ENCODE peak calls at places on chromosomes 12 and 14, in seven cellular contexts. One of them, this sample, is unnamed.

GRCh38 chr14:54762296-54762695 is 140.3 kb downstream of the GCH1 start:
- DNase-seq in HT-29: no peak
- DNase-seq in EL: no peak
- DNase-seq in heart left ventricle: no peak
- DNase-seq in activated CD4-positive, alpha-beta T cell treated with anti-CD3 and anti-CD28 coated beads for 4 hours: no peak
- DNase-seq in fibroblast of lung: peak; percentile 9
- DNase-seq in T follicular helper cell: no peak
- DNase-seq in this sample: no peak

GRCh38 chr12:57474430-57474829 is 5.2 kb downstream of the ARHGAP9 start:
- DNase-seq in fibroblast of lung: no peak
- DNase-seq in heart left ventricle: no peak
- DNase-seq in activated CD4-positive, alpha-beta T cell treated with anti-CD3 and anti-CD28 coated beads for 4 hours: no peak
- DNase-seq in HT-29: peak; percentile 83
- DNase-seq in EL: no peak
- DNase-seq in T follicular helper cell: no peak
- DNase-seq in this sample: no peak

GRCh38 chr12:92055877-92056276 is 89.8 kb downstream of the BTG1 start:
- DNase-seq in fibroblast of lung: no peak
- DNase-seq in heart left ventricle: no peak
- DNase-seq in EL: no peak
- DNase-seq in activated CD4-positive, alpha-beta T cell treated with anti-CD3 and anti-CD28 coated beads for 4 hours: peak; percentile 67
- DNase-seq in HT-29: peak; percentile 76
- DNase-seq in T follicular helper cell: peak; percentile 49
- DNase-seq in this sample: no peak

GRCh38 chr12:69431604-69432222 is 38.5 kb upstream of the FRS2 start:
- DNase-seq in fibroblast of lung: no peak
- DNase-seq in HT-29: no peak
- DNase-seq in T follicular helper cell: no peak
- DNase-seq in EL: no peak
- DNase-seq in heart left ventricle: no peak
- DNase-seq in activated CD4-positive, alpha-beta T cell treated with anti-CD3 and anti-CD28 coated beads for 4 hours: no peak
- DNase-seq in this sample: no peak

GRCh38 chr12:89129471-89129870 is 222.8 kb downstream of the DUSP6 start:
- DNase-seq in T follicular helper cell: no peak
- DNase-seq in heart left ventricle: no peak
- DNase-seq in activated CD4-positive, alpha-beta T cell treated with anti-CD3 and anti-CD28 coated beads for 4 hours: no peak
- DNase-seq in EL: no peak
- DNase-seq in HT-29: no peak
- DNase-seq in fibroblast of lung: no peak
- DNase-seq in this sample: no peak

GRCh38 chr12:24901975-24902461 is 46.9 kb downstream of the BCAT1 start:
- DNase-seq in T follicular helper cell: no peak
- DNase-seq in heart left ventricle: no peak
- DNase-seq in HT-29: no peak
- DNase-seq in fibroblast of lung: no peak
- DNase-seq in EL: no peak
- DNase-seq in activated CD4-positive, alpha-beta T cell treated with anti-CD3 and anti-CD28 coated beads for 4 hours: no peak
- DNase-seq in this sample: no peak

GRCh38 chr12:124828264-124829007 is 35.2 kb downstream of the SCARB1 start:
- DNase-seq in EL: peak; percentile 80
- DNase-seq in HT-29: peak; percentile 71
- DNase-seq in activated CD4-positive, alpha-beta T cell treated with anti-CD3 and anti-CD28 coated beads for 4 hours: no peak
- DNase-seq in heart left ventricle: no peak
- DNase-seq in fibroblast of lung: no peak
- DNase-seq in T follicular helper cell: no peak
- DNase-seq in this sample: peak; percentile 51

GRCh38 chr14:73243341-73243740 is 6.0 kb downstream of the PAPLN start:
- DNase-seq in EL: no peak
- DNase-seq in activated CD4-positive, alpha-beta T cell treated with anti-CD3 and anti-CD28 coated beads for 4 hours: no peak
- DNase-seq in fibroblast of lung: no peak
- DNase-seq in HT-29: no peak
- DNase-seq in T follicular helper cell: no peak
- DNase-seq in heart left ventricle: no peak
- DNase-seq in this sample: no peak

GRCh38 chr14:92937229-92937937 is 14.4 kb downstream of the CHGA start:
- DNase-seq in HT-29: no peak
- DNase-seq in heart left ventricle: no peak
- DNase-seq in fibroblast of lung: no peak
- DNase-seq in EL: no peak
- DNase-seq in activated CD4-positive, alpha-beta T cell treated with anti-CD3 and anti-CD28 coated beads for 4 hours: no peak
- DNase-seq in T follicular helper cell: no peak
- DNase-seq in this sample: no peak

GRCh38 chr14:92948647-92949046 is 25.7 kb downstream of the CHGA start:
- DNase-seq in HT-29: no peak
- DNase-seq in T follicular helper cell: no peak
- DNase-seq in activated CD4-positive, alpha-beta T cell treated with anti-CD3 and anti-CD28 coated beads for 4 hours: no peak
- DNase-seq in EL: no peak
- DNase-seq in fibroblast of lung: no peak
- DNase-seq in heart left ventricle: peak; percentile 40
- DNase-seq in this sample: no peak

GRCh38 chr14:100654814-100655795 is 67.9 kb upstream of the BEGAIN start:
- DNase-seq in EL: no peak
- DNase-seq in activated CD4-positive, alpha-beta T cell treated with anti-CD3 and anti-CD28 coated beads for 4 hours: peak; percentile 37
- DNase-seq in heart left ventricle: peak; percentile 72
- DNase-seq in HT-29: peak; percentile 9
- DNase-seq in fibroblast of lung: no peak
- DNase-seq in T follicular helper cell: peak; percentile 26
- DNase-seq in this sample: peak; percentile 56

GRCh38 chr12:60112778-60113177 is 516.9 kb downstream of the SLC16A7 start:
- DNase-seq in EL: peak; percentile 16
- DNase-seq in T follicular helper cell: no peak
- DNase-seq in heart left ventricle: no peak
- DNase-seq in activated CD4-positive, alpha-beta T cell treated with anti-CD3 and anti-CD28 coated beads for 4 hours: no peak
- DNase-seq in fibroblast of lung: no peak
- DNase-seq in HT-29: no peak
- DNase-seq in this sample: no peak

GRCh38 chr12:130879212-130879686 is 7.4 kb downstream of the RAN start:
- DNase-seq in fibroblast of lung: no peak
- DNase-seq in activated CD4-positive, alpha-beta T cell treated with anti-CD3 and anti-CD28 coated beads for 4 hours: no peak
- DNase-seq in EL: no peak
- DNase-seq in HT-29: no peak
- DNase-seq in T follicular helper cell: no peak
- DNase-seq in heart left ventricle: no peak
- DNase-seq in this sample: no peak

GRCh38 chr14:22487941-22488340 is 101.1 kb downstream of the DAD1 start:
- DNase-seq in activated CD4-positive, alpha-beta T cell treated with anti-CD3 and anti-CD28 coated beads for 4 hours: no peak
- DNase-seq in heart left ventricle: no peak
- DNase-seq in HT-29: no peak
- DNase-seq in EL: no peak
- DNase-seq in T follicular helper cell: no peak
- DNase-seq in fibroblast of lung: no peak
- DNase-seq in this sample: no peak

GRCh38 chr14:76424359-76424758 is 48.4 kb downstream of the ESRRB start:
- DNase-seq in fibroblast of lung: no peak
- DNase-seq in activated CD4-positive, alpha-beta T cell treated with anti-CD3 and anti-CD28 coated beads for 4 hours: no peak
- DNase-seq in EL: no peak
- DNase-seq in HT-29: no peak
- DNase-seq in heart left ventricle: no peak
- DNase-seq in T follicular helper cell: no peak
- DNase-seq in this sample: no peak

GRCh38 chr12:6333566-6333965 is 8.3 kb downstream of the TNFRSF1A start:
- DNase-seq in HT-29: no peak
- DNase-seq in activated CD4-positive, alpha-beta T cell treated with anti-CD3 and anti-CD28 coated beads for 4 hours: no peak
- DNase-seq in heart left ventricle: no peak
- DNase-seq in T follicular helper cell: no peak
- DNase-seq in fibroblast of lung: no peak
- DNase-seq in EL: peak; percentile 96
- DNase-seq in this sample: peak; percentile 71

GRCh38 chr12:124625867-124626675 is 58.7 kb upstream of the NCOR2 start:
- DNase-seq in heart left ventricle: peak; percentile 93
- DNase-seq in HT-29: peak; percentile 64
- DNase-seq in activated CD4-positive, alpha-beta T cell treated with anti-CD3 and anti-CD28 coated beads for 4 hours: no peak
- DNase-seq in T follicular helper cell: no peak
- DNase-seq in fibroblast of lung: peak; percentile 85
- DNase-seq in EL: peak; percentile 70
- DNase-seq in this sample: peak; percentile 83

GRCh38 chr12:95859344-95859816 is 628 bp downstream of the SNRPF start:
- DNase-seq in heart left ventricle: no peak
- DNase-seq in fibroblast of lung: peak; percentile 34
- DNase-seq in T follicular helper cell: no peak
- DNase-seq in EL: peak; percentile 37
- DNase-seq in HT-29: peak; percentile 57
- DNase-seq in activated CD4-positive, alpha-beta T cell treated with anti-CD3 and anti-CD28 coated beads for 4 hours: peak; percentile 10
- DNase-seq in this sample: peak; percentile 12

GRCh38 chr14:52117433-52117832 is 48.6 kb upstream of the NID2 start:
- DNase-seq in fibroblast of lung: peak; percentile 57
- DNase-seq in activated CD4-positive, alpha-beta T cell treated with anti-CD3 and anti-CD28 coated beads for 4 hours: no peak
- DNase-seq in T follicular helper cell: no peak
- DNase-seq in HT-29: no peak
- DNase-seq in EL: peak; percentile 69
- DNase-seq in heart left ventricle: peak; percentile 61
- DNase-seq in this sample: peak; percentile 39

GRCh38 chr14:89027097-89027740 is 202.8 kb downstream of the TTC8 start:
- DNase-seq in T follicular helper cell: peak; percentile 26
- DNase-seq in HT-29: peak; percentile 9
- DNase-seq in heart left ventricle: peak; percentile 82
- DNase-seq in fibroblast of lung: peak; percentile 35
- DNase-seq in activated CD4-positive, alpha-beta T cell treated with anti-CD3 and anti-CD28 coated beads for 4 hours: peak; percentile 47
- DNase-seq in EL: peak; percentile 54
- DNase-seq in this sample: peak; percentile 91

GRCh38 chr14:53306267-53306721 is 153.2 kb upstream of the DDHD1 start:
- DNase-seq in T follicular helper cell: peak; percentile 4
- DNase-seq in EL: peak; percentile 52
- DNase-seq in fibroblast of lung: peak; percentile 82
- DNase-seq in heart left ventricle: peak; percentile 64
- DNase-seq in HT-29: peak; percentile 45
- DNase-seq in activated CD4-positive, alpha-beta T cell treated with anti-CD3 and anti-CD28 coated beads for 4 hours: peak; percentile 31
- DNase-seq in this sample: peak; percentile 56

GRCh38 chr12:117408161-117408791 is 46.9 kb upstream of the NOS1 start:
- DNase-seq in EL: peak; percentile 10
- DNase-seq in T follicular helper cell: no peak
- DNase-seq in fibroblast of lung: no peak
- DNase-seq in HT-29: no peak
- DNase-seq in activated CD4-positive, alpha-beta T cell treated with anti-CD3 and anti-CD28 coated beads for 4 hours: no peak
- DNase-seq in heart left ventricle: no peak
- DNase-seq in this sample: no peak

GRCh38 chr12:54560374-54560858 is 11.0 kb downstream of the PDE1B start:
- DNase-seq in T follicular helper cell: peak; percentile 85
- DNase-seq in EL: peak; percentile 87
- DNase-seq in fibroblast of lung: peak; percentile 63
- DNase-seq in heart left ventricle: peak; percentile 94
- DNase-seq in activated CD4-positive, alpha-beta T cell treated with anti-CD3 and anti-CD28 coated beads for 4 hours: peak; percentile 86
- DNase-seq in HT-29: no peak
- DNase-seq in this sample: peak; percentile 84

GRCh38 chr12:30026621-30027234 is 243.0 kb upstream of the TMTC1 start:
- DNase-seq in EL: peak; percentile 83
- DNase-seq in fibroblast of lung: peak; percentile 60
- DNase-seq in heart left ventricle: no peak
- DNase-seq in T follicular helper cell: no peak
- DNase-seq in HT-29: no peak
- DNase-seq in activated CD4-positive, alpha-beta T cell treated with anti-CD3 and anti-CD28 coated beads for 4 hours: no peak
- DNase-seq in this sample: peak; percentile 26

GRCh38 chr14:99816642-99817041 is 23.4 kb downstream of the EML1 start:
- DNase-seq in heart left ventricle: no peak
- DNase-seq in T follicular helper cell: no peak
- DNase-seq in EL: no peak
- DNase-seq in activated CD4-positive, alpha-beta T cell treated with anti-CD3 and anti-CD28 coated beads for 4 hours: no peak
- DNase-seq in fibroblast of lung: no peak
- DNase-seq in HT-29: no peak
- DNase-seq in this sample: no peak

GRCh38 chr12:225012-225411 is 11.1 kb upstream of the SLC6A12 start:
- DNase-seq in fibroblast of lung: no peak
- DNase-seq in activated CD4-positive, alpha-beta T cell treated with anti-CD3 and anti-CD28 coated beads for 4 hours: no peak
- DNase-seq in EL: no peak
- DNase-seq in heart left ventricle: no peak
- DNase-seq in HT-29: no peak
- DNase-seq in T follicular helper cell: no peak
- DNase-seq in this sample: no peak

GRCh38 chr14:100855256-100855930 is 29.5 kb downstream of the MEG3 start:
- DNase-seq in heart left ventricle: peak; percentile 26
- DNase-seq in T follicular helper cell: no peak
- DNase-seq in EL: no peak
- DNase-seq in fibroblast of lung: no peak
- DNase-seq in activated CD4-positive, alpha-beta T cell treated with anti-CD3 and anti-CD28 coated beads for 4 hours: no peak
- DNase-seq in HT-29: no peak
- DNase-seq in this sample: no peak

GRCh38 chr14:48973136-48973535 is 613.0 kb downstream of the RPS29 start:
- DNase-seq in EL: no peak
- DNase-seq in fibroblast of lung: no peak
- DNase-seq in heart left ventricle: no peak
- DNase-seq in activated CD4-positive, alpha-beta T cell treated with anti-CD3 and anti-CD28 coated beads for 4 hours: no peak
- DNase-seq in HT-29: no peak
- DNase-seq in T follicular helper cell: no peak
- DNase-seq in this sample: peak; percentile 2

GRCh38 chr12:119412811-119413794 is 78.6 kb downstream of the CCDC60 start:
- DNase-seq in EL: peak; percentile 57
- DNase-seq in HT-29: peak; percentile 78
- DNase-seq in T follicular helper cell: no peak
- DNase-seq in heart left ventricle: no peak
- DNase-seq in activated CD4-positive, alpha-beta T cell treated with anti-CD3 and anti-CD28 coated beads for 4 hours: no peak
- DNase-seq in fibroblast of lung: peak; percentile 74
- DNase-seq in this sample: peak; percentile 59

GRCh38 chr14:54221971-54222370 is 174.8 kb upstream of the CDKN3 start:
- DNase-seq in EL: no peak
- DNase-seq in HT-29: no peak
- DNase-seq in fibroblast of lung: no peak
- DNase-seq in heart left ventricle: no peak
- DNase-seq in activated CD4-positive, alpha-beta T cell treated with anti-CD3 and anti-CD28 coated beads for 4 hours: no peak
- DNase-seq in T follicular helper cell: no peak
- DNase-seq in this sample: no peak

GRCh38 chr12:120688527-120689071 is 1.6 kb downstream of the MLEC start:
- DNase-seq in EL: peak; percentile 51
- DNase-seq in heart left ventricle: no peak
- DNase-seq in activated CD4-positive, alpha-beta T cell treated with anti-CD3 and anti-CD28 coated beads for 4 hours: no peak
- DNase-seq in HT-29: peak; percentile 74
- DNase-seq in T follicular helper cell: no peak
- DNase-seq in fibroblast of lung: peak; percentile 33
- DNase-seq in this sample: peak; percentile 35

GRCh38 chr12:6206327-6206726 is 6.1 kb downstream of the CD9 start:
- DNase-seq in HT-29: no peak
- DNase-seq in heart left ventricle: no peak
- DNase-seq in EL: no peak
- DNase-seq in fibroblast of lung: no peak
- DNase-seq in activated CD4-positive, alpha-beta T cell treated with anti-CD3 and anti-CD28 coated beads for 4 hours: no peak
- DNase-seq in T follicular helper cell: no peak
- DNase-seq in this sample: no peak